ENCODE peak calls at places on chromosomes 6 and 20, in six cellular contexts. Y, S, G, O, D and B are unnamed samples.

GRCh38 chr6:14706378-14706929 is 539.4 kb upstream of the JARID2 start:
- DNase-seq in G (peak), O (no peak), S (no peak), Y (peak), D (no peak), B (peak)

GRCh38 chr6:146871613-146872465 is 273.1 kb downstream of the ADGB start:
- DNase-seq in G (no peak), Y (no peak), O (no peak), D (no peak), S (no peak), B (no peak)

GRCh38 chr6:11128608-11129007 is 17.1 kb upstream of the ERVFRD-1 start:
- DNase-seq in Y (no peak), G (no peak), O (no peak), S (no peak), D (no peak), B (no peak)

GRCh38 chr20:37267684-37268313 is 6.2 kb upstream of the GHRH start:
- DNase-seq in D (no peak), G (no peak), O (no peak), S (no peak), Y (no peak), B (no peak)

GRCh38 chr6:25925808-25926325 is 4.6 kb downstream of the SLC17A2 start:
- DNase-seq in S (no peak), G (no peak), O (no peak), D (no peak), Y (no peak), B (no peak)

GRCh38 chr20:43583982-43584432 is 6.7 kb upstream of the IFT52 start:
- DNase-seq in D (no peak), O (no peak), S (no peak), Y (peak), G (peak), B (peak)

GRCh38 chr20:17616480-17617211 is 46.8 kb downstream of the DSTN start:
- DNase-seq in D (no peak), Y (no peak), O (no peak), G (peak), S (no peak), B (no peak)

GRCh38 chr20:57459278-57459677 is 65.7 kb downstream of the CTCFL start:
- DNase-seq in O (no peak), S (no peak), G (no peak), Y (no peak), D (no peak), B (no peak)

GRCh38 chr20:24139846-24140245 is 151.3 kb upstream of the GGTLC1 start:
- DNase-seq in Y (no peak), O (no peak), D (no peak), S (no peak), G (no peak), B (no peak)